ENCODE peak calls at places on chromosomes 6 and 20, in six cellular contexts. E is psoas muscle, S is testis, V is tibial artery, R is neuronal stem cell, L is tibial nerve. K is an unnamed sample. For H3K36me3 and H3K9me3, the result is how much of the 10 kb centered on the place peaks cover.

GRCh38 chr20:431012-431904 is 23.2 kb downstream of the RBCK1 start:
- DNase-seq in E (peak), S (peak), V (peak), R (peak), L (peak), K (peak)

GRCh38 chr6:7224726-7225125 is 88.3 kb downstream of the SSR1 start:
- DNase-seq in E (no peak), S (peak), V (no peak), R (no peak), L (no peak), K (no peak)

GRCh38 chr6:87382861-87383260 is 24.9 kb upstream of the CFAP206 start:
- DNase-seq in E (no peak), S (no peak), V (no peak), R (no peak), L (no peak), K (no peak)

GRCh38 chr6:99192561-99192960 is 156.9 kb downstream of the FAXC start:
- DNase-seq in E (no peak), S (no peak), V (no peak), R (no peak), L (no peak), K (no peak)

GRCh38 chr6:36984581-36985383 is 1.2 kb downstream of the MTCH1 start:
- DNase-seq in E (peak), S (peak), V (peak), R (peak), L (peak), K (peak)

GRCh38 chr6:112214749-112215269 is 39.6 kb downstream of the LAMA4 start:
- DNase-seq in E (no peak), S (no peak), V (no peak), R (no peak), L (no peak), K (no peak)

GRCh38 chr6:17179246-17180073 is 77.6 kb downstream of the STMND1 start:
- DNase-seq in E (no peak), S (no peak), V (no peak), R (no peak), L (no peak), K (no peak)

GRCh38 chr6:1952726-1953360 is 292.6 kb downstream of the GMDS start:
- DNase-seq in E (no peak), S (no peak), V (no peak), R (no peak), L (no peak), K (no peak)

GRCh38 chr20:10453241-10453640 is 18.1 kb downstream of the SLX4IP start:
- DNase-seq in E (no peak), S (no peak), V (no peak), R (no peak), L (no peak), K (no peak)

GRCh38 chr6:168528457-168529095 is 87.6 kb downstream of the SMOC2 start:
- DNase-seq in E (no peak), S (no peak), V (no peak), R (no peak), L (no peak), K (no peak)
- H3K4me3 ChIP-seq in E (no peak), S (no peak), V (no peak), R (no peak), L (no peak), K (no peak)

DNA sequence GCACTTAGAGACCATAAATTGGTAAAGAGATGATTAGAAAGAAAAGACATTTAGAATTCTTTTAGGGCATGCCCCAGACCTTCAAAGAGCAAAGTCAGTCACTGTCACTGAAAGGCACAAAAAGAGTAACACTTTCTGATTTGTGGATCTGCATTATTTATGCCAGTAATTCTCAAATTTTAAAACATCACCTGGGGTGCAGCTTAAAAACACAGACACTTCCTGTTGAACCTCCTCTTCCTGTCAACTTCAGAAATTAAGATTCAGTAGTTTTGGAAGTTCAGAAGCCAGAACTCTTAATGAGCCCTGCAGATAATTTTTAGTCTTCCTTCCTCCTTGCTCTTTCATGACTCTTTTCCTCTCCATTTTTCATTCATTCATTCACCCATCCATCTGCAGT is 137.5 kb downstream of the NRN1 start:
- DNase-seq in E (no peak), S (no peak), V (no peak), R (no peak), L (no peak), K (no peak)
- H3K36me3 ChIP-seq in E (under half), S (under half), V (under half), R (under half), L (under half), K (under half)

DNA sequence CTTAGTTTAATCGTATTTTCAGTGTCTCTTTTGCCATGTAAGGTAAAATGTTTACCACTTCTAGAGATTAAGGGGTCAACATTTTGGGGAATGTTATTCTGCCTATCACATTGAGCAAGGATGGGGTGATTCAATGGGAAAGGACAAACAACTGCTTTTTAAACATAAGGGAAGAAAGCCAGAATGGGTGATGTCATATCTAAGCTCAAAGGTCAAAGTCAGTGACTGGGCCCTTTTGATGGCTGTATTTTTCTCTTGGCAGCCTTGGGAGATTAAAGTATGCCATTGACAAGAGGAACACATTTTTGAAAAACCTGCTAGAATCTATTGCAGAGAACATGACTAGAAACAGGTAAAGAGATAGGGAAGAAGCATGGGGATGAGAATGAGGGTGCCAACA is 477.3 kb upstream of the IRAK1BP1 start:
- DNase-seq in E (no peak), S (no peak), V (no peak), R (no peak), L (no peak), K (no peak)
- H3K9me3 ChIP-seq in E (under half), S (under half), V (under half), R (under half), L (under half), K (under half)

GRCh38 chr6:47253136-47253535 is 56.6 kb downstream of the TNFRSF21 start:
- DNase-seq in E (no peak), S (no peak), V (no peak), R (no peak), L (no peak), K (no peak)
- H3K4me3 ChIP-seq in E (no peak), S (no peak), V (no peak), R (no peak), L (no peak), K (no peak)